ENCODE peak calls at places on chromosomes 13 and 19, in eight cellular contexts. R is RPMI7951; I is T1000; J is cardiac muscle cell; M is neural progenitor cell; V is naive thymus-derived CD4-positive, alpha-beta T cell; Q is EL; F is Peyer's patch. C is an unnamed sample.

GRCh38 chr13:26062853-26063444 is 11.1 kb upstream of the SHISA2 start:
- DNase-seq in R (peak), I (no peak), J (peak), M (peak), V (peak), Q (peak), F (no peak), C (peak)

GRCh38 chr19:47781590-47782318 is 3.3 kb downstream of the SELENOW start:
- DNase-seq in R (no peak), I (no peak), J (no peak), M (no peak), V (no peak), Q (no peak), F (no peak), C (no peak)

GRCh38 chr13:29480893-29481525 is 114.5 kb downstream of the SLC7A1 start:
- DNase-seq in R (no peak), I (no peak), J (no peak), M (no peak), V (no peak), Q (no peak), F (no peak), C (no peak)

GRCh38 chr19:6730153-6730804 is 7.1 kb downstream of the GPR108 start:
- DNase-seq in R (no peak), I (no peak), J (no peak), M (peak), V (no peak), Q (no peak), F (peak), C (no peak)

GRCh38 chr13:79722885-79723445 is 242.0 kb downstream of the NDFIP2 start:
- DNase-seq in R (no peak), I (no peak), J (no peak), M (no peak), V (no peak), Q (no peak), F (no peak), C (no peak)

GRCh38 chr13:20673711-20674110 is 29.8 kb upstream of the IL17D start:
- DNase-seq in R (no peak), I (no peak), J (no peak), M (no peak), V (no peak), Q (no peak), F (no peak), C (no peak)

GRCh38 chr13:48303331-48304131 is at the start of gene RB1:
- DNase-seq in R (peak), I (peak), J (peak), M (peak), V (peak), Q (peak), F (peak), C (peak)

GRCh38 chr13:94301487-94301886 is 178.0 kb downstream of the DCT start:
- DNase-seq in R (no peak), I (no peak), J (no peak), M (no peak), V (no peak), Q (no peak), F (no peak), C (no peak)

GRCh38 chr19:10797541-10798256 is 38.3 kb downstream of the TMED1 start:
- DNase-seq in R (no peak), I (no peak), J (no peak), M (no peak), V (peak), Q (no peak), F (peak), C (no peak)

GRCh38 chr13:93797463-93797862 is 570.9 kb downstream of the GPC6 start:
- DNase-seq in R (no peak), I (no peak), J (no peak), M (no peak), V (no peak), Q (no peak), F (no peak), C (no peak)

GRCh38 chr19:39403331-39404312 is 3.0 kb upstream of the ZFP36 start:
- DNase-seq in R (peak), I (peak), J (peak), M (peak), V (peak), Q (peak), F (peak), C (peak)

GRCh38 chr13:42395066-42395821 is 123.3 kb downstream of the AKAP11 start:
- DNase-seq in R (no peak), I (no peak), J (no peak), M (no peak), V (no peak), Q (no peak), F (peak), C (no peak)

GRCh38 chr19:7242601-7243258 is 51.5 kb downstream of the INSR start:
- DNase-seq in R (peak), I (no peak), J (peak), M (no peak), V (no peak), Q (peak), F (no peak), C (peak)

GRCh38 chr13:101977475-101977874 is 424.4 kb downstream of the FGF14 start:
- DNase-seq in R (no peak), I (no peak), J (no peak), M (no peak), V (no peak), Q (no peak), F (no peak), C (no peak)

GRCh38 chr13:113836917-113837553 is 26.8 kb downstream of the GAS6 start:
- DNase-seq in R (peak), I (peak), J (peak), M (no peak), V (no peak), Q (peak), F (no peak), C (peak)

GRCh38 chr19:1883784-1884183 is 1.5 kb downstream of the ABHD17A start:
- DNase-seq in R (no peak), I (no peak), J (no peak), M (no peak), V (no peak), Q (no peak), F (no peak), C (no peak)

GRCh38 chr13:23856008-23856750 is 33.0 kb downstream of the MIPEP start:
- DNase-seq in R (no peak), I (no peak), J (no peak), M (no peak), V (no peak), Q (no peak), F (no peak), C (no peak)

GRCh38 chr19:46412983-46413261 is 442 bp downstream of the CCDC8 start:
- DNase-seq in R (no peak), I (no peak), J (no peak), M (no peak), V (no peak), Q (no peak), F (no peak), C (no peak)

GRCh38 chr13:44220948-44221347 is 152.7 kb upstream of the SERP2 start:
- DNase-seq in R (no peak), I (no peak), J (no peak), M (peak), V (no peak), Q (no peak), F (no peak), C (no peak)

GRCh38 chr13:44078806-44079378 is 199.2 kb downstream of the LACC1 start:
- DNase-seq in R (no peak), I (no peak), J (no peak), M (peak), V (no peak), Q (no peak), F (no peak), C (no peak)

GRCh38 chr19:2455481-2456300 is 1.1 kb downstream of the LMNB2 start:
- DNase-seq in R (no peak), I (no peak), J (peak), M (peak), V (no peak), Q (peak), F (peak), C (no peak)

GRCh38 chr19:3700242-3701032 is at the start of gene PIP5K1C:
- DNase-seq in R (peak), I (peak), J (peak), M (peak), V (peak), Q (peak), F (peak), C (peak)

GRCh38 chr19:11064831-11065303 is 24.4 kb upstream of the LDLR start:
- DNase-seq in R (peak), I (no peak), J (peak), M (no peak), V (no peak), Q (no peak), F (no peak), C (peak)

GRCh38 chr19:57058871-57059270 is 60.9 kb upstream of the USP29 start:
- DNase-seq in R (no peak), I (no peak), J (no peak), M (no peak), V (no peak), Q (no peak), F (no peak), C (no peak)

GRCh38 chr19:1027953-1028902 is 1.8 kb downstream of the CNN2 start:
- DNase-seq in R (peak), I (peak), J (peak), M (peak), V (peak), Q (peak), F (peak), C (peak)

GRCh38 chr13:99749627-99750026 is 221.9 kb downstream of the ZIC5 start:
- DNase-seq in R (no peak), I (no peak), J (no peak), M (peak), V (no peak), Q (no peak), F (no peak), C (no peak)

GRCh38 chr19:56071151-56071550 is 49.9 kb downstream of the ZNF787 start:
- DNase-seq in R (peak), I (no peak), J (no peak), M (peak), V (no peak), Q (no peak), F (no peak), C (no peak)

GRCh38 chr19:50275577-50276368 is 53.4 kb downstream of the KCNC3 start:
- DNase-seq in R (no peak), I (no peak), J (no peak), M (no peak), V (no peak), Q (no peak), F (no peak), C (no peak)